ENCODE peak calls at places on chromosomes 2 and 18, in seven cellular contexts. L is GM12878, A is K562, M is SK-N-SH, T is HepG2, Q is HCT116, R is H1. X is an unnamed sample.

GRCh38 chr18:13617826-13618515 is 108.4 kb downstream of the FAM210A start:
- DNase-seq in L (no peak), A (no peak), M (no peak), T (no peak), Q (no peak), R (no peak), X (no peak)

GRCh38 chr2:12715258-12715865 is 1.4 kb upstream of the TRIB2 start:
- DNase-seq in L (no peak), A (no peak), M (no peak), T (no peak), Q (no peak), R (no peak), X (no peak)

GRCh38 chr2:197596751-197597150 is 78.6 kb downstream of the RFTN2 start:
- DNase-seq in L (no peak), A (no peak), M (no peak), T (no peak), Q (no peak), R (no peak), X (no peak)

GRCh38 chr18:2871111-2871720 is 24.4 kb downstream of the EMILIN2 start:
- DNase-seq in L (no peak), A (no peak), M (no peak), T (no peak), Q (no peak), R (no peak), X (no peak)

GRCh38 chr2:232897386-232897970 is 27.4 kb downstream of the SNORC start:
- DNase-seq in L (no peak), A (no peak), M (no peak), T (no peak), Q (no peak), R (no peak), X (no peak)

GRCh38 chr18:63788447-63789096 is 13.4 kb downstream of the SERPINB7 start:
- DNase-seq in L (no peak), A (no peak), M (no peak), T (no peak), Q (peak; percentile 68), R (no peak), X (no peak)

GRCh38 chr18:63410792-63411191 is 11.5 kb downstream of the VPS4B start:
- DNase-seq in L (no peak), A (no peak), M (no peak), T (peak; percentile 67), Q (no peak), R (no peak), X (no peak)

GRCh38 chr2:6372317-6372903 is 493.3 kb downstream of the CMPK2 start:
- DNase-seq in L (no peak), A (no peak), M (no peak), T (no peak), Q (no peak), R (no peak), X (no peak)

GRCh38 chr2:134912406-134912805 is 6.2 kb upstream of the CCNT2 start:
- DNase-seq in L (no peak), A (no peak), M (no peak), T (no peak), Q (no peak), R (no peak), X (no peak)

GRCh38 chr2:234165421-234165820 is 114.9 kb downstream of the SPP2 start:
- DNase-seq in L (no peak), A (no peak), M (peak; percentile 36), T (no peak), Q (no peak), R (no peak), X (peak; percentile 58)

GRCh38 chr18:53380063-53380639 is 844.3 kb downstream of the MBD2 start:
- DNase-seq in L (peak; percentile 3), A (peak; percentile 4), M (peak; percentile 31), T (peak; percentile 7), Q (peak; percentile 19), R (no peak), X (peak; percentile 68)

GRCh38 chr2:225668606-225669266 is 269.2 kb downstream of the NYAP2 start:
- DNase-seq in L (peak; percentile 12), A (peak; percentile 18), M (peak; percentile 42), T (peak; percentile 65), Q (peak; percentile 72), R (no peak), X (peak; percentile 78)

GRCh38 chr2:10912076-10912731 is 470 bp downstream of the KCNF1 start:
- DNase-seq in L (no peak), A (no peak), M (peak; percentile 86), T (no peak), Q (no peak), R (no peak), X (no peak)

GRCh38 chr18:5424903-5425302 is 118.9 kb downstream of the EPB41L3 start:
- DNase-seq in L (no peak), A (no peak), M (no peak), T (peak; percentile 26), Q (no peak), R (no peak), X (peak; percentile 45)

GRCh38 chr18:34631071-34631470 is 79.0 kb upstream of the DTNA start:
- DNase-seq in L (no peak), A (no peak), M (no peak), T (no peak), Q (no peak), R (no peak), X (no peak)

GRCh38 chr2:152493945-152494528 is 159.1 kb downstream of the FMNL2 start:
- DNase-seq in L (no peak), A (no peak), M (no peak), T (no peak), Q (no peak), R (no peak), X (peak; percentile 2)

GRCh38 chr18:13653746-13654455 is 72.5 kb downstream of the FAM210A start:
- DNase-seq in L (no peak), A (no peak), M (no peak), T (no peak), Q (no peak), R (no peak), X (no peak)

GRCh38 chr2:164624296-164624695 is 3.0 kb upstream of the GRB14 start:
- DNase-seq in L (no peak), A (no peak), M (no peak), T (no peak), Q (no peak), R (no peak), X (no peak)

DNA sequence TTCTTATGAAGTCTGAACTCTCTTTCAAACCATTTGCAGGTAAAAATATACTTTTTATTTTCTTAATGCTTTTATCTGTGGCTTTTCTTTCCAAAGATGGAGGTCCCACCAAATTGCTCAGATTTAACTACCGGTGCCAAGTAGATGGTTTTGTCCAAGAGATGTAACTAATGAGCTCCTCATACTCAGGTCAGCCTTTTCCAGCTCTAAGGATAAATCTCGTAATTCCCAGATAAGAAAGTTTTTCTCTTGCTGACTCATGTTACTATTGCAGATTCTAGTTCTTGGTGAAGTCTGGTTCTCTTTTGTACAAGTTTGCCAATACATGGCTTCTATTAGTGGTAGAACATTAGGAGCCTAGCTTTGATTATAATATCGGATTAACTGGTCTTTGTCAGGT is 550.8 kb upstream of the ZNF804A start:
- DNase-seq in L (no peak), A (no peak), M (no peak), T (no peak), Q (no peak), R (no peak), X (no peak)
- TF ChIP-seq JUND in L (no peak), A (no peak), M (no peak), T (no peak), Q (no peak), R (no peak), X (no peak)

GRCh38 chr2:216693414-216694100 is 1.8 kb downstream of the IGFBP5 start:
- DNase-seq in L (no peak), A (no peak), M (no peak), T (no peak), Q (no peak), R (no peak), X (no peak)

GRCh38 chr2:216689397-216689796 is 6.0 kb downstream of the IGFBP5 start:
- DNase-seq in L (no peak), A (no peak), M (no peak), T (no peak), Q (no peak), R (no peak), X (no peak)

GRCh38 chr2:216690451-216691209 is 4.7 kb downstream of the IGFBP5 start:
- DNase-seq in L (no peak), A (no peak), M (no peak), T (no peak), Q (no peak), R (no peak), X (no peak)

GRCh38 chr2:216692636-216693413 is 2.5 kb downstream of the IGFBP5 start:
- DNase-seq in L (no peak), A (peak; percentile 62), M (peak; percentile 86), T (no peak), Q (peak; percentile 38), R (peak; percentile 89), X (peak; percentile 91)

GRCh38 chr2:216691210-216691741 is 4.1 kb downstream of the IGFBP5 start:
- DNase-seq in L (no peak), A (peak; percentile 29), M (peak; percentile 95), T (no peak), Q (no peak), R (no peak), X (no peak)
- TF ChIP-seq JUND in L (no peak), A (no peak), M (no peak), T (no peak), Q (no peak), R (no peak), X (no peak)

GRCh38 chr2:183946193-183946592 is 652.1 kb upstream of the ZNF804A start:
- DNase-seq in L (no peak), A (no peak), M (no peak), T (no peak), Q (no peak), R (no peak), X (no peak)
- TF ChIP-seq JUND in L (no peak), A (no peak), M (no peak), T (no peak), Q (no peak), R (no peak), X (no peak)

GRCh38 chr2:177429688-177430325 is 37.2 kb downstream of the AGPS start:
- DNase-seq in L (no peak), A (no peak), M (no peak), T (no peak), Q (no peak), R (no peak), X (no peak)
- TF ChIP-seq JUND in L (no peak), A (no peak), M (peak; percentile 18), T (no peak), Q (no peak), R (no peak), X (no peak)

DNA sequence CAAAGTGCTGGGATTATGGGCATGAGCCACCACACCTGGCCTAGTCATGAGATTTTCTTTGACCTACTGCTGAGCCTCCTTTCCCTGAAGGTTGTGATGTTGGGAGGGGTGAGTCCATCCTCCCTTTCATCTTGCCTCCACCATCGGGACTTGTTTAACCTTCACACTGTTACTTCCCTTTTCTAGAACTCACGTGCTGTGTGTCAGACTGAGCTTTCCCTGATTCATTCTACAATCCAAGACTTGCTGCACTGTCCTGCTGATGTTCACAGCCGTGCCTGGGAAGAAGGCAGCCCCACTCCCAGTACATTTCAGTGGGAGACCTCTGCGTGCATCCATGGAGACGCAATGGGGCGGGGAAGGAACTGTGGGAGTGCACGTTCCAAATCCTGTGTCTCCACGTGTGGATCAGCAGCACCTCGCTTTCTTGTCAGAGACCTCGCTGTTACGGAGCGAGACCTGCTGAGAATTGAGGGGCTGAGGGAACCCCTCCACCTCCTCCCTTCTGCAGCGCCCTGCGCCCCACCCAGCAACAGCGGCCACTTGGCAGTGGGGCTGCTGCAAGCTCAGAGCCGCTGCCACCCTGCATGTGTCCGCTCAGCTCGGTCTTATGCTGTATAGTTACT is 10.6 kb downstream of the OXER1 start:
- DNase-seq in L (no peak), A (peak; percentile 8), M (no peak), T (no peak), Q (no peak), R (no peak), X (no peak)
- TF ChIP-seq JUND in L (no peak), A (no peak), M (no peak), T (no peak), Q (no peak), R (no peak), X (no peak)

X was measured in T47D.